ENCODE peak calls at places on chromosome 17, in seven cellular contexts. One of them, this sample, is unnamed.

GRCh38 chr17:12683299-12683698 is 17.6 kb downstream of the MYOCD start:
- DNase-seq in upper lobe of right lung: no peak
- DNase-seq in thoracic aorta: no peak
- DNase-seq in AG09309: no peak
- DNase-seq in Caco-2: no peak
- DNase-seq in left lung: no peak
- DNase-seq in breast epithelium: no peak
- DNase-seq in this sample: no peak

GRCh38 chr17:4594406-4595349 is 10.3 kb downstream of the SMTNL2 start:
- DNase-seq in upper lobe of right lung: peak; percentile 81
- DNase-seq in thoracic aorta: no peak
- DNase-seq in AG09309: no peak
- DNase-seq in Caco-2: no peak
- DNase-seq in left lung: no peak
- DNase-seq in breast epithelium: no peak
- DNase-seq in this sample: no peak

GRCh38 chr17:17325816-17326215 is 22.6 kb downstream of the NT5M start:
- DNase-seq in upper lobe of right lung: no peak
- DNase-seq in thoracic aorta: no peak
- DNase-seq in AG09309: no peak
- DNase-seq in Caco-2: no peak
- DNase-seq in left lung: no peak
- DNase-seq in breast epithelium: peak; percentile 25
- DNase-seq in this sample: no peak

GRCh38 chr17:67746704-67747571 is 29.2 kb downstream of the NOL11 start:
- DNase-seq in upper lobe of right lung: no peak
- DNase-seq in thoracic aorta: no peak
- DNase-seq in AG09309: no peak
- DNase-seq in Caco-2: no peak
- DNase-seq in left lung: no peak
- DNase-seq in breast epithelium: no peak
- DNase-seq in this sample: no peak

GRCh38 chr17:49638818-49639217 is 39.1 kb downstream of the SPOP start:
- DNase-seq in upper lobe of right lung: no peak
- DNase-seq in thoracic aorta: no peak
- DNase-seq in AG09309: no peak
- DNase-seq in Caco-2: no peak
- DNase-seq in left lung: no peak
- DNase-seq in breast epithelium: no peak
- DNase-seq in this sample: no peak

GRCh38 chr17:73430848-73431247 is 119.0 kb upstream of the CDC42EP4 start:
- DNase-seq in upper lobe of right lung: no peak
- DNase-seq in thoracic aorta: no peak
- DNase-seq in AG09309: no peak
- DNase-seq in Caco-2: no peak
- DNase-seq in left lung: no peak
- DNase-seq in breast epithelium: no peak
- DNase-seq in this sample: no peak

GRCh38 chr17:27396941-27397340 is 59.3 kb upstream of the KSR1 start:
- DNase-seq in upper lobe of right lung: no peak
- DNase-seq in thoracic aorta: no peak
- DNase-seq in AG09309: peak; percentile 35
- DNase-seq in Caco-2: no peak
- DNase-seq in left lung: no peak
- DNase-seq in breast epithelium: no peak
- DNase-seq in this sample: no peak

GRCh38 chr17:14359251-14359939 is 58.5 kb downstream of the HS3ST3B1 start:
- DNase-seq in upper lobe of right lung: no peak
- DNase-seq in thoracic aorta: no peak
- DNase-seq in AG09309: no peak
- DNase-seq in Caco-2: no peak
- DNase-seq in left lung: peak; percentile 40
- DNase-seq in breast epithelium: no peak
- DNase-seq in this sample: no peak

GRCh38 chr17:83162035-83162745 is 82.8 kb downstream of the METRNL start:
- DNase-seq in upper lobe of right lung: no peak
- DNase-seq in thoracic aorta: no peak
- DNase-seq in AG09309: no peak
- DNase-seq in Caco-2: no peak
- DNase-seq in left lung: peak; percentile 20
- DNase-seq in breast epithelium: peak; percentile 33
- DNase-seq in this sample: no peak

GRCh38 chr17:44345497-44346026 is 460 bp downstream of the GRN start:
- DNase-seq in upper lobe of right lung: no peak
- DNase-seq in thoracic aorta: no peak
- DNase-seq in AG09309: no peak
- DNase-seq in Caco-2: peak; percentile 72
- DNase-seq in left lung: peak; percentile 63
- DNase-seq in breast epithelium: no peak
- DNase-seq in this sample: peak; percentile 61

GRCh38 chr17:69046130-69046807 is 14.5 kb downstream of the ABCA9 start:
- DNase-seq in upper lobe of right lung: no peak
- DNase-seq in thoracic aorta: no peak
- DNase-seq in AG09309: no peak
- DNase-seq in Caco-2: no peak
- DNase-seq in left lung: no peak
- DNase-seq in breast epithelium: no peak
- DNase-seq in this sample: no peak

GRCh38 chr17:17062866-17063265 is 20.6 kb downstream of the MPRIP start:
- DNase-seq in upper lobe of right lung: peak; percentile 80
- DNase-seq in thoracic aorta: no peak
- DNase-seq in AG09309: no peak
- DNase-seq in Caco-2: no peak
- DNase-seq in left lung: peak; percentile 36
- DNase-seq in breast epithelium: peak; percentile 35
- DNase-seq in this sample: no peak

GRCh38 chr17:61414141-61414935 is 14.7 kb downstream of the TBX2 start:
- DNase-seq in upper lobe of right lung: peak; percentile 76
- DNase-seq in thoracic aorta: no peak
- DNase-seq in AG09309: no peak
- DNase-seq in Caco-2: no peak
- DNase-seq in left lung: peak; percentile 46
- DNase-seq in breast epithelium: peak; percentile 52
- DNase-seq in this sample: no peak

GRCh38 chr17:3697157-3697515 is 1.2 kb upstream of the P2RX5 start:
- DNase-seq in upper lobe of right lung: no peak
- DNase-seq in thoracic aorta: no peak
- DNase-seq in AG09309: no peak
- DNase-seq in Caco-2: no peak
- DNase-seq in left lung: no peak
- DNase-seq in breast epithelium: no peak
- DNase-seq in this sample: no peak

GRCh38 chr17:66348605-66349165 is 46.3 kb downstream of the PRKCA start:
- DNase-seq in upper lobe of right lung: no peak
- DNase-seq in thoracic aorta: no peak
- DNase-seq in AG09309: peak; percentile 40
- DNase-seq in Caco-2: peak; percentile 63
- DNase-seq in left lung: peak; percentile 49
- DNase-seq in breast epithelium: no peak
- DNase-seq in this sample: peak; percentile 64

GRCh38 chr17:57605734-57606105 is 139.4 kb downstream of the CCDC182 start:
- DNase-seq in upper lobe of right lung: peak; percentile 37
- DNase-seq in thoracic aorta: no peak
- DNase-seq in AG09309: no peak
- DNase-seq in Caco-2: peak; percentile 23
- DNase-seq in left lung: no peak
- DNase-seq in breast epithelium: no peak
- DNase-seq in this sample: no peak

GRCh38 chr17:12089809-12090384 is 69.2 kb downstream of the MAP2K4 start:
- DNase-seq in upper lobe of right lung: no peak
- DNase-seq in thoracic aorta: no peak
- DNase-seq in AG09309: no peak
- DNase-seq in Caco-2: no peak
- DNase-seq in left lung: no peak
- DNase-seq in breast epithelium: no peak
- DNase-seq in this sample: peak; percentile 34

GRCh38 chr17:80671039-80671822 is 126.6 kb downstream of the RPTOR start:
- DNase-seq in upper lobe of right lung: no peak
- DNase-seq in thoracic aorta: no peak
- DNase-seq in AG09309: no peak
- DNase-seq in Caco-2: no peak
- DNase-seq in left lung: no peak
- DNase-seq in breast epithelium: no peak
- DNase-seq in this sample: no peak

GRCh38 chr17:66190738-66191606 is 961 bp downstream of the CEP112 start:
- DNase-seq in upper lobe of right lung: no peak
- DNase-seq in thoracic aorta: no peak
- DNase-seq in AG09309: no peak
- DNase-seq in Caco-2: no peak
- DNase-seq in left lung: no peak
- DNase-seq in breast epithelium: no peak
- DNase-seq in this sample: no peak

GRCh38 chr17:49836111-49837030 is 11.5 kb downstream of the TAC4 start:
- DNase-seq in upper lobe of right lung: no peak
- DNase-seq in thoracic aorta: peak; percentile 38
- DNase-seq in AG09309: peak; percentile 13
- DNase-seq in Caco-2: peak; percentile 67
- DNase-seq in left lung: peak; percentile 57
- DNase-seq in breast epithelium: no peak
- DNase-seq in this sample: peak; percentile 82

GRCh38 chr17:77374170-77374936 is 233.6 kb downstream of the SEC14L1 start:
- DNase-seq in upper lobe of right lung: peak; percentile 89
- DNase-seq in thoracic aorta: no peak
- DNase-seq in AG09309: no peak
- DNase-seq in Caco-2: no peak
- DNase-seq in left lung: peak; percentile 87
- DNase-seq in breast epithelium: peak; percentile 75
- DNase-seq in this sample: no peak
- TF ChIP-seq CTCF in upper lobe of right lung: peak; percentile 39
- TF ChIP-seq CTCF in thoracic aorta: peak; percentile 20
- TF ChIP-seq CTCF in AG09309: peak; percentile 31
- TF ChIP-seq CTCF in Caco-2: no peak
- TF ChIP-seq CTCF in left lung: no peak
- TF ChIP-seq CTCF in breast epithelium: peak; percentile 30
- TF ChIP-seq CTCF in this sample: peak; percentile 48

DNA sequence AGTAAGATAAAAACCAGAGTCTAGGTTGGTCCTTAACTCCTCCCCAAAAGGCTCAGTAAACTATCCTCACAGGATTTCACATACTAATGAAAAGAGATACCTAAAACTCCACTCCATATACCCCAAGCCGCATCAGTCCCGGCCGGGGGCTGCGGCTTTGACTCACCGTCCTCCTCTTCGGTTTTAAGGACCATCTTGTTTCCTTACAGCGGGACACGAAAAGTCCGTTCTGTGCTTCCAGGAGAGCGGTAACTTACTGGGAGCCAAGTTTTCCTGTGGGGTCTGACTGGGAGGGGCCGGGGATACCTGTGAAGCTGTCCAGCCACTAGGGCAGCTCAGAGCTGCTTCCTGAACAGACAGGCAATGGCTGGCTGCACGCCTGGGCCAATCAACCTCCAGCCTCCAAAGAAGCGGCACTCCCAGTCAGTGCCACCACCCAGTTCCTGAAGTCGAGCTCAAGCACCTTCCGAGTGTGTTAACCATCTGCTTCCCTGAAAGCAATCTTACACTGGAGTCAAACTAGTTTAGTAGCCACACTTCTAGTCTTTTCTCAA is 45.5 kb downstream of the CYTH1 start:
- DNase-seq in upper lobe of right lung: peak; percentile 94
- DNase-seq in thoracic aorta: no peak
- DNase-seq in AG09309: no peak
- DNase-seq in Caco-2: peak; percentile 93
- DNase-seq in left lung: peak; percentile 92
- DNase-seq in breast epithelium: peak; percentile 87
- DNase-seq in this sample: no peak
- TF ChIP-seq CTCF in upper lobe of right lung: no peak
- TF ChIP-seq CTCF in thoracic aorta: no peak
- TF ChIP-seq CTCF in AG09309: no peak
- TF ChIP-seq CTCF in Caco-2: no peak
- TF ChIP-seq CTCF in left lung: no peak
- TF ChIP-seq CTCF in breast epithelium: peak; percentile 22
- TF ChIP-seq CTCF in this sample: no peak

GRCh38 chr17:2376107-2376506 is 24.8 kb downstream of the MNT start:
- DNase-seq in upper lobe of right lung: no peak
- DNase-seq in thoracic aorta: no peak
- DNase-seq in AG09309: no peak
- DNase-seq in Caco-2: no peak
- DNase-seq in left lung: no peak
- DNase-seq in breast epithelium: no peak
- DNase-seq in this sample: no peak

GRCh38 chr17:2377659-2378058 is 23.2 kb downstream of the MNT start:
- DNase-seq in upper lobe of right lung: no peak
- DNase-seq in thoracic aorta: no peak
- DNase-seq in AG09309: no peak
- DNase-seq in Caco-2: no peak
- DNase-seq in left lung: no peak
- DNase-seq in breast epithelium: no peak
- DNase-seq in this sample: no peak

GRCh38 chr17:2373179-2373578 is 27.7 kb downstream of the MNT start:
- DNase-seq in upper lobe of right lung: no peak
- DNase-seq in thoracic aorta: no peak
- DNase-seq in AG09309: no peak
- DNase-seq in Caco-2: no peak
- DNase-seq in left lung: no peak
- DNase-seq in breast epithelium: no peak
- DNase-seq in this sample: no peak

GRCh38 chr17:2374549-2375285 is 26.1 kb downstream of the MNT start:
- DNase-seq in upper lobe of right lung: no peak
- DNase-seq in thoracic aorta: no peak
- DNase-seq in AG09309: no peak
- DNase-seq in Caco-2: no peak
- DNase-seq in left lung: no peak
- DNase-seq in breast epithelium: no peak
- DNase-seq in this sample: no peak

DNA sequence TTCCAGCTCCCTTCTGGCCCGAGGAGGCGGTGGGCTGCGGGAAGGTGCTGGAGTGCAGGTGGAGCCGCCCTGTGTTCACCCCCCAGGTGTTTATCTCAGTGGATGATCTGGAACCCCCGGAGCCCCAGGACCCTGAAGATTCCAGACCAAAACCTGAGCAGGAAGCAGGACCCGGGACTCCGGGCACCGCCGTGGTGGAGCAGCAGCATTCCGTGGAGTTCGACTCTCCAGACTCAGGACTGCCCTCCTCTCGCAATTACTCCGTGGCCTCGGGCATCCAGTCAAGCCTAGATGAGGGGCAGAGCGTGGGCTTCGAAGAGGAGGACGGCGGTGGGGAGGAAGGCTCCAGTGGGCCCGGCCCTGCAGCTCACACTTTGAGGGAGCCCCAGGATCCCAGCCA is 25.5 kb downstream of the MNT start:
- DNase-seq in upper lobe of right lung: no peak
- DNase-seq in thoracic aorta: no peak
- DNase-seq in AG09309: no peak
- DNase-seq in Caco-2: no peak
- DNase-seq in left lung: no peak
- DNase-seq in breast epithelium: no peak
- DNase-seq in this sample: no peak
- TF ChIP-seq CTCF in upper lobe of right lung: no peak
- TF ChIP-seq CTCF in thoracic aorta: no peak
- TF ChIP-seq CTCF in AG09309: no peak
- TF ChIP-seq CTCF in Caco-2: no peak
- TF ChIP-seq CTCF in left lung: no peak
- TF ChIP-seq CTCF in breast epithelium: no peak
- TF ChIP-seq CTCF in this sample: no peak

DNA sequence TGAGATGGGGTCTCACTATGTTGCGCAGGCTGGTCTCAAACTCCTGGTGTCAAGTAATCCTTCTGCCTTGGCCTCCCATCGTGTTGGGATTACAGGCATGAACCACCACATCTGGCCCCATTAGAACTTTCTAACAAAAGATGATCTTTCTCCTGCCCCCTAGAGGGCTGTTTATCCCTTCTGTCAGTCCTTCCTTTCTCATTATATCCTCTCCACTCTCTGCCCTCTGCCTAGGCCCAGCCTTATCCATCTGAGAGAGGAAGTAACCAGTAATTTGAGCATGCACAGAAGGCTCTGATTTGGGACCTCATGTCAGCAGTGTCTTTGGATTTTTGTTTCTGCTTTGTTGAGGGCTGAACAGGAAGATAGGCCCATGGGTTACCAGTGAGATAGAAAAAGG is 4.4 kb upstream of the DHX40 start:
- DNase-seq in upper lobe of right lung: no peak
- DNase-seq in thoracic aorta: no peak
- DNase-seq in AG09309: no peak
- DNase-seq in Caco-2: no peak
- DNase-seq in left lung: no peak
- DNase-seq in breast epithelium: no peak
- DNase-seq in this sample: no peak
- TF ChIP-seq CTCF in upper lobe of right lung: peak; percentile 20
- TF ChIP-seq CTCF in thoracic aorta: no peak
- TF ChIP-seq CTCF in AG09309: peak; percentile 55
- TF ChIP-seq CTCF in Caco-2: peak; percentile 26
- TF ChIP-seq CTCF in left lung: no peak
- TF ChIP-seq CTCF in breast epithelium: no peak
- TF ChIP-seq CTCF in this sample: peak; percentile 41

This sample was measured in kidney epithelial cell.